ENCODE peak calls at places on chromosomes 16 and 17, in six cellular contexts. S, X, M, R, J and H are unnamed samples.

GRCh38 chr17:14797021-14797420 is 468.1 kb downstream of the PMP22 start:
- DNase-seq in S (no peak), X (no peak), M (no peak), R (no peak), J (no peak), H (no peak)

GRCh38 chr16:70656712-70657263 is 10.4 kb downstream of the IL34 start:
- DNase-seq in S (no peak), X (no peak), M (no peak), R (no peak), J (no peak), H (no peak)

GRCh38 chr16:65421596-65421995 is 299.7 kb upstream of the CDH11 start:
- DNase-seq in S (no peak), X (no peak), M (no peak), R (no peak), J (no peak), H (no peak)

GRCh38 chr16:87963400-87963799 is 12.2 kb downstream of the BANP start:
- DNase-seq in S (peak), X (no peak), M (peak), R (no peak), J (no peak), H (no peak)

GRCh38 chr17:600576-601301 is 113.9 kb downstream of the VPS53 start:
- DNase-seq in S (peak), X (no peak), M (no peak), R (no peak), J (no peak), H (no peak)

GRCh38 chr17:41489531-41489930 is at the start of gene KRT36:
- DNase-seq in S (no peak), X (no peak), M (no peak), R (no peak), J (no peak), H (no peak)

GRCh38 chr16:53043462-53043861 is 9.2 kb downstream of the CHD9NB start:
- DNase-seq in S (no peak), X (no peak), M (no peak), R (no peak), J (no peak), H (no peak)

GRCh38 chr16:22007509-22008214 is at the start of gene MOSMO:
- DNase-seq in S (peak), X (peak), M (peak), R (peak), J (no peak), H (peak)

GRCh38 chr17:20206068-20206467 is 196.9 kb downstream of the SPECC1 start:
- DNase-seq in S (peak), X (no peak), M (no peak), R (no peak), J (no peak), H (no peak)

GRCh38 chr17:75785016-75785769 is 587 bp downstream of the UNK start:
- DNase-seq in S (peak), X (peak), M (peak), R (peak), J (peak), H (peak)

GRCh38 chr16:56789360-56789759 is 59.4 kb downstream of the NUP93 start:
- DNase-seq in S (peak), X (peak), M (peak), R (no peak), J (no peak), H (peak)

GRCh38 chr17:43018932-43019331 is 3.3 kb downstream of the VAT1 start:
- DNase-seq in S (no peak), X (no peak), M (no peak), R (no peak), J (no peak), H (no peak)

GRCh38 chr16:52540910-52541309 is 6.0 kb downstream of the TOX3 start:
- DNase-seq in S (no peak), X (no peak), M (no peak), R (no peak), J (no peak), H (no peak)

GRCh38 chr17:79186406-79186805 is 111.8 kb downstream of the ENGASE start:
- DNase-seq in S (no peak), X (no peak), M (no peak), R (no peak), J (no peak), H (no peak)

GRCh38 chr16:78919852-78920251 is 680.7 kb downstream of the MAF start:
- DNase-seq in S (no peak), X (no peak), M (no peak), R (no peak), J (no peak), H (no peak)

GRCh38 chr17:41633498-41634197 is 9.3 kb upstream of the KRT17 start:
- DNase-seq in S (no peak), X (no peak), M (no peak), R (no peak), J (no peak), H (no peak)

GRCh38 chr17:48587276-48588073 is 2.6 kb downstream of the HOXB3 start:
- DNase-seq in S (no peak), X (peak), M (no peak), R (no peak), J (no peak), H (no peak)

GRCh38 chr16:75235721-75236193 is 15.7 kb downstream of the BCAR1 start:
- DNase-seq in S (no peak), X (no peak), M (no peak), R (no peak), J (no peak), H (no peak)

GRCh38 chr16:74224828-74225227 is 71.8 kb upstream of the PSMD7 start:
- DNase-seq in S (peak), X (no peak), M (no peak), R (no peak), J (no peak), H (no peak)

GRCh38 chr17:17507465-17508011 is 11.3 kb upstream of the RASD1 start:
- DNase-seq in S (no peak), X (no peak), M (no peak), R (no peak), J (no peak), H (no peak)

GRCh38 chr17:40482722-40483121 is 18.7 kb downstream of the TNS4 start:
- DNase-seq in S (no peak), X (no peak), M (no peak), R (no peak), J (no peak), H (no peak)

GRCh38 chr16:64983983-64984382 is 137.9 kb downstream of the CDH11 start:
- DNase-seq in S (peak), X (no peak), M (no peak), R (peak), J (no peak), H (peak)

GRCh38 chr17:14923981-14924380 is 341.1 kb downstream of the PMP22 start:
- DNase-seq in S (peak), X (no peak), M (no peak), R (no peak), J (no peak), H (no peak)

GRCh38 chr17:44324092-44324570 is 492 bp downstream of the SLC25A39 start:
- DNase-seq in S (no peak), X (no peak), M (no peak), R (no peak), J (no peak), H (no peak)